ENCODE peak calls at places on chromosomes 16 and 17, in four cellular contexts. L is cardiac fibroblast, U is transverse colon, W is T-helper 17 cell. R is an unnamed sample.

GRCh38 chr17:81239714-81240555 is 817 bp downstream of the NDUFAF8 start:
- DNase-seq in L (no peak), U (no peak), W (peak; percentile 25), R (peak; percentile 25)

GRCh38 chr17:58329035-58329807 is 626 bp upstream of the TSPOAP1 start:
- DNase-seq in L (no peak), U (peak; percentile 53), W (peak; percentile 50), R (no peak)

GRCh38 chr16:5028950-5029475 is 4.7 kb downstream of the NAGPA start:
- DNase-seq in L (no peak), U (no peak), W (no peak), R (no peak)

GRCh38 chr17:81386646-81387234 is 8.5 kb upstream of the BAHCC1 start:
- DNase-seq in L (no peak), U (peak; percentile 47), W (no peak), R (no peak)

GRCh38 chr17:74601944-74602572 is 10.0 kb upstream of the CD300LD start:
- DNase-seq in L (peak; percentile 57), U (peak; percentile 23), W (no peak), R (peak; percentile 54)

GRCh38 chr16:89191033-89191900 is 9.1 kb downstream of the SLC22A31 start:
- DNase-seq in L (no peak), U (no peak), W (no peak), R (no peak)

GRCh38 chr16:69169607-69170352 is 17.2 kb upstream of the SNTB2 start:
- DNase-seq in L (no peak), U (no peak), W (no peak), R (no peak)

GRCh38 chr16:1745181-1745899 is 26.0 kb downstream of the NME3 start:
- DNase-seq in L (peak; percentile 39), U (no peak), W (no peak), R (peak; percentile 78)

GRCh38 chr17:81301195-81302144 is 6.4 kb upstream of the SLC38A10 start:
- DNase-seq in L (no peak), U (no peak), W (no peak), R (no peak)

GRCh38 chr17:6347776-6348175 is 87.1 kb downstream of the AIPL1 start:
- DNase-seq in L (no peak), U (no peak), W (no peak), R (no peak)

GRCh38 chr16:88804552-88805339 is 1.2 kb downstream of the CDT1 start:
- DNase-seq in L (no peak), U (no peak), W (no peak), R (no peak)

GRCh38 chr17:9110501-9110900 is 89.2 kb downstream of the NTN1 start:
- DNase-seq in L (no peak), U (no peak), W (no peak), R (no peak)

GRCh38 chr17:8052256-8053252 is 13.7 kb downstream of the ALOX15B start:
- DNase-seq in L (no peak), U (no peak), W (no peak), R (no peak)

GRCh38 chr17:12738624-12739023 is 50.7 kb upstream of the ARHGAP44 start:
- DNase-seq in L (no peak), U (no peak), W (no peak), R (no peak)

GRCh38 chr16:83134638-83135037 is 507.9 kb downstream of the CDH13 start:
- DNase-seq in L (no peak), U (no peak), W (no peak), R (no peak)

GRCh38 chr16:56695246-56695645 is 13.0 kb downstream of the MT1X start:
- DNase-seq in L (no peak), U (no peak), W (no peak), R (no peak)

GRCh38 chr17:48624544-48625501 is 1.3 kb downstream of the HOXB9 start:
- DNase-seq in L (no peak), U (peak; percentile 51), W (no peak), R (no peak)

GRCh38 chr17:62706598-62707424 is 79.3 kb downstream of the MRC2 start:
- DNase-seq in L (no peak), U (no peak), W (no peak), R (no peak)

R was measured in choroid plexus epithelial cell.